ENCODE peak calls at places on chromosomes 6 and 20, in four cellular contexts. One of them, this sample, is unnamed.

GRCh38 chr20:8216375-8217200 is 84.5 kb downstream of the PLCB1 start:
- DNase-seq in uterus: no peak
- DNase-seq in stomach: no peak
- DNase-seq in fibroblast of lung: no peak
- DNase-seq in this sample: no peak

GRCh38 chr6:47343631-47344421 is 34.1 kb upstream of the TNFRSF21 start:
- DNase-seq in uterus: no peak
- DNase-seq in stomach: peak; percentile 54
- DNase-seq in fibroblast of lung: no peak
- DNase-seq in this sample: no peak

GRCh38 chr6:28347119-28347518 is 2.6 kb upstream of the ZKSCAN3 start:
- DNase-seq in stomach: no peak
- DNase-seq in uterus: no peak
- DNase-seq in fibroblast of lung: no peak
- DNase-seq in this sample: no peak

GRCh38 chr6:121236984-121237383 is 97.3 kb downstream of the TBC1D32 start:
- DNase-seq in stomach: no peak
- DNase-seq in fibroblast of lung: no peak
- DNase-seq in uterus: no peak
- DNase-seq in this sample: no peak

GRCh38 chr6:34598725-34599124 is 42.6 kb upstream of the SPDEF start:
- DNase-seq in uterus: no peak
- DNase-seq in fibroblast of lung: no peak
- DNase-seq in stomach: no peak
- DNase-seq in this sample: no peak

GRCh38 chr6:138654715-138655634 is 118.6 kb upstream of the CCDC28A start:
- DNase-seq in uterus: no peak
- DNase-seq in fibroblast of lung: peak; percentile 70
- DNase-seq in stomach: no peak
- DNase-seq in this sample: no peak

GRCh38 chr6:166055801-166056200 is 111.8 kb downstream of the TBXT start:
- DNase-seq in uterus: no peak
- DNase-seq in stomach: no peak
- DNase-seq in fibroblast of lung: no peak
- DNase-seq in this sample: no peak

GRCh38 chr20:50242548-50242862 is 51.9 kb downstream of the CEBPB start:
- DNase-seq in fibroblast of lung: no peak
- DNase-seq in uterus: no peak
- DNase-seq in stomach: no peak
- DNase-seq in this sample: no peak

GRCh38 chr20:25378884-25379733 is 11.5 kb downstream of the ABHD12 start:
- DNase-seq in stomach: no peak
- DNase-seq in uterus: no peak
- DNase-seq in fibroblast of lung: no peak
- DNase-seq in this sample: no peak
- H3K27me3 ChIP-seq in stomach: no peaks in the 10 kb centered on the region
- H3K27me3 ChIP-seq in uterus: no peaks in the 10 kb centered on the region
- H3K27me3 ChIP-seq in fibroblast of lung: no peaks in the 10 kb centered on the region
- H3K27me3 ChIP-seq in this sample: no peaks in the 10 kb centered on the region

DNA sequence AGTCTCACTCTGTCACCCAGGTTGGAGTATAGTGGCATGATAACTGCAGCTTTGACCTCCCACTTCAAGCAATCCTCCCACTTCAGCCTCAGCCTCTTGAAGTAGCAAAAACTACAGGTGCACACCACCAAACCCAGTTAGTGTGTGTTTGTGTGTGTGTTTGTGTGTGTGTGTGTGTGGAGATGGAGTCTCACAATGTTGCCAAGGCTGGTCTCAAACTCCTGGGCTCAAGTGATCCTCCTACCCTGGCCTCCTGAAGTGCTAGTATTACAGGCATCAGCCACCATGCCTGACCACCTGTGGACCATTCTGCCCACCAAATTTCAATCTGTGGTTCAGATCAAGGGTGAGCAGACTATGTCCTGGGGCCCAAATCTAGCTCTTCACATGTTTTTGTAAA is 8.8 kb downstream of the FASTKD5 start:
- DNase-seq in uterus: no peak
- DNase-seq in stomach: no peak
- DNase-seq in fibroblast of lung: no peak
- DNase-seq in this sample: no peak
- H3K36me3 ChIP-seq in uterus: no peaks in the 10 kb centered on the region
- H3K36me3 ChIP-seq in stomach: peaks cover 77% of the 10 kb centered on the region
- H3K36me3 ChIP-seq in fibroblast of lung: peaks cover 10% of the 10 kb centered on the region
- H3K36me3 ChIP-seq in this sample: peaks cover 13% of the 10 kb centered on the region

GRCh38 chr20:675453-676314 is at the start of gene SCRT2:
- DNase-seq in stomach: peak; percentile 87
- DNase-seq in fibroblast of lung: peak; percentile 66
- DNase-seq in uterus: peak; percentile 56
- DNase-seq in this sample: no peak

GRCh38 chr20:673606-674005 is 2.0 kb downstream of the SCRT2 start:
- DNase-seq in fibroblast of lung: no peak
- DNase-seq in stomach: no peak
- DNase-seq in uterus: no peak
- DNase-seq in this sample: no peak

GRCh38 chr20:674936-675452 is 608 bp downstream of the SCRT2 start:
- DNase-seq in fibroblast of lung: no peak
- DNase-seq in stomach: no peak
- DNase-seq in uterus: no peak
- DNase-seq in this sample: no peak

GRCh38 chr20:671252-672030 is 4.2 kb downstream of the SCRT2 start:
- DNase-seq in fibroblast of lung: no peak
- DNase-seq in stomach: no peak
- DNase-seq in uterus: no peak
- DNase-seq in this sample: no peak

GRCh38 chr20:672975-673604 is 2.5 kb downstream of the SCRT2 start:
- DNase-seq in stomach: no peak
- DNase-seq in fibroblast of lung: no peak
- DNase-seq in uterus: no peak
- DNase-seq in this sample: no peak
- H3K27me3 ChIP-seq in stomach: peaks cover 82% of the 10 kb centered on the region
- H3K27me3 ChIP-seq in fibroblast of lung: peaks cover 60% of the 10 kb centered on the region
- H3K27me3 ChIP-seq in uterus: peaks cover 14% of the 10 kb centered on the region
- H3K27me3 ChIP-seq in this sample: peaks cover 35% of the 10 kb centered on the region

GRCh38 chr6:56481957-56482356 is 160.7 kb downstream of the DST start:
- DNase-seq in uterus: no peak
- DNase-seq in fibroblast of lung: no peak
- DNase-seq in stomach: no peak
- DNase-seq in this sample: no peak

GRCh38 chr6:56484669-56485068 is 158.0 kb downstream of the DST start:
- DNase-seq in stomach: no peak
- DNase-seq in fibroblast of lung: peak; percentile 74
- DNase-seq in uterus: no peak
- DNase-seq in this sample: peak; percentile 82

GRCh38 chr6:56482525-56482924 is 160.2 kb downstream of the DST start:
- DNase-seq in stomach: peak; percentile 41
- DNase-seq in fibroblast of lung: no peak
- DNase-seq in uterus: no peak
- DNase-seq in this sample: no peak

GRCh38 chr6:56486681-56487080 is 156.0 kb downstream of the DST start:
- DNase-seq in stomach: no peak
- DNase-seq in uterus: no peak
- DNase-seq in fibroblast of lung: no peak
- DNase-seq in this sample: no peak

GRCh38 chr6:56483929-56484328 is 158.8 kb downstream of the DST start:
- DNase-seq in stomach: no peak
- DNase-seq in fibroblast of lung: peak; percentile 74
- DNase-seq in uterus: no peak
- DNase-seq in this sample: peak; percentile 53
- H3K36me3 ChIP-seq in stomach: peaks cover 60% of the 10 kb centered on the region
- H3K36me3 ChIP-seq in fibroblast of lung: peaks cover 19% of the 10 kb centered on the region
- H3K36me3 ChIP-seq in uterus: no peaks in the 10 kb centered on the region
- H3K36me3 ChIP-seq in this sample: peaks cover 12% of the 10 kb centered on the region